ENCODE peak calls at places on chromosomes 1 and 21, in ten cellular contexts. O is amygdala; Z is NCI-H460; W is midbrain; E is NCI-H187; Y is AG09319; G is sciatic nerve; V is nucleus accumbens; U is H54; F is CD8-positive, alpha-beta memory T cell. N is an unnamed sample.

GRCh38 chr1:47444578-47445465 is 7.0 kb downstream of the FOXD2 start:
- DNase-seq in O (no peak), Z (no peak), W (no peak), E (no peak), Y (no peak), G (no peak), V (no peak), U (no peak), F (no peak), N (no peak)

GRCh38 chr1:29259802-29260441 is 23.6 kb downstream of the PTPRU start:
- DNase-seq in O (peak), Z (no peak), W (peak), E (no peak), Y (no peak), G (peak), V (no peak), U (no peak), F (no peak), N (no peak)

GRCh38 chr1:93021539-93022134 is 57.4 kb upstream of the MTF2 start:
- DNase-seq in O (no peak), Z (peak), W (peak), E (no peak), Y (no peak), G (no peak), V (no peak), U (no peak), F (peak), N (no peak)

GRCh38 chr21:29638761-29639327 is 301.0 kb downstream of the GRIK1 start:
- DNase-seq in O (no peak), Z (no peak), W (no peak), E (no peak), Y (no peak), G (no peak), V (no peak), U (no peak), F (no peak), N (no peak)

GRCh38 chr21:33419538-33420123 is 16.4 kb downstream of the IFNGR2 start:
- DNase-seq in O (no peak), Z (peak), W (no peak), E (no peak), Y (peak), G (no peak), V (no peak), U (peak), F (no peak), N (no peak)

GRCh38 chr1:74971982-74972381 is 162.2 kb upstream of the LHX8 start:
- DNase-seq in O (no peak), Z (no peak), W (no peak), E (no peak), Y (no peak), G (no peak), V (no peak), U (no peak), F (no peak), N (no peak)

GRCh38 chr1:232718928-232719927 is 86.0 kb upstream of the MAP10 start:
- DNase-seq in O (no peak), Z (no peak), W (no peak), E (no peak), Y (no peak), G (no peak), V (no peak), U (no peak), F (no peak), N (no peak)

GRCh38 chr1:170711682-170712081 is 47.8 kb downstream of the PRRX1 start:
- DNase-seq in O (no peak), Z (no peak), W (no peak), E (no peak), Y (peak), G (no peak), V (no peak), U (no peak), F (no peak), N (no peak)

GRCh38 chr21:34878940-34879339 is 170.2 kb downstream of the RUNX1 start:
- DNase-seq in O (no peak), Z (no peak), W (no peak), E (peak), Y (no peak), G (no peak), V (no peak), U (no peak), F (no peak), N (no peak)

GRCh38 chr1:155272466-155273133 is 704 bp downstream of the CLK2 start:
- DNase-seq in O (no peak), Z (no peak), W (no peak), E (no peak), Y (no peak), G (no peak), V (no peak), U (peak), F (no peak), N (no peak)

GRCh38 chr1:67618285-67619018 is 66.5 kb upstream of the GADD45A start:
- DNase-seq in O (peak), Z (no peak), W (peak), E (no peak), Y (peak), G (peak), V (no peak), U (peak), F (no peak), N (no peak)

GRCh38 chr1:191993549-191993948 is 164.7 kb upstream of the RGS18 start:
- DNase-seq in O (no peak), Z (peak), W (no peak), E (no peak), Y (no peak), G (no peak), V (no peak), U (no peak), F (no peak), N (no peak)

GRCh38 chr1:204506091-204506968 is 9.9 kb upstream of the MDM4 start:
- DNase-seq in O (peak), Z (peak), W (peak), E (peak), Y (peak), G (peak), V (no peak), U (peak), F (peak), N (peak)

GRCh38 chr1:234977891-234978396 is 150.7 kb downstream of the TOMM20 start:
- DNase-seq in O (no peak), Z (no peak), W (no peak), E (no peak), Y (no peak), G (peak), V (no peak), U (no peak), F (no peak), N (no peak)

GRCh38 chr1:116311756-116312691 is 61.0 kb upstream of the ATP1A1 start:
- DNase-seq in O (peak), Z (no peak), W (peak), E (no peak), Y (no peak), G (no peak), V (peak), U (no peak), F (no peak), N (peak)

GRCh38 chr1:2836333-2836970 is 35.0 kb upstream of the TTC34 start:
- DNase-seq in O (no peak), Z (no peak), W (no peak), E (no peak), Y (no peak), G (no peak), V (no peak), U (no peak), F (no peak), N (no peak)

GRCh38 chr1:151612506-151613274 is 840 bp downstream of the SNX27 start:
- DNase-seq in O (peak), Z (no peak), W (no peak), E (no peak), Y (no peak), G (peak), V (peak), U (no peak), F (peak), N (no peak)

GRCh38 chr1:159171254-159171687 is at the start of gene CADM3:
- DNase-seq in O (peak), Z (no peak), W (peak), E (no peak), Y (no peak), G (peak), V (no peak), U (no peak), F (no peak), N (no peak)

GRCh38 chr1:240086726-240087125 is 5.0 kb upstream of the FMN2 start:
- DNase-seq in O (no peak), Z (no peak), W (no peak), E (no peak), Y (no peak), G (no peak), V (no peak), U (no peak), F (no peak), N (no peak)

GRCh38 chr1:167232801-167233200 is 12.1 kb downstream of the POU2F1 start:
- DNase-seq in O (no peak), Z (no peak), W (no peak), E (no peak), Y (no peak), G (no peak), V (no peak), U (no peak), F (no peak), N (no peak)

GRCh38 chr21:41326414-41327080 is 9.9 kb downstream of the FAM3B start:
- DNase-seq in O (no peak), Z (no peak), W (no peak), E (no peak), Y (no peak), G (no peak), V (no peak), U (no peak), F (no peak), N (no peak)

GRCh38 chr1:32474954-32475353 is 10.1 kb downstream of the ZBTB8B start:
- DNase-seq in O (no peak), Z (no peak), W (no peak), E (no peak), Y (no peak), G (peak), V (no peak), U (no peak), F (no peak), N (peak)

GRCh38 chr1:244336232-244336899 is 115.3 kb downstream of the ADSS2 start:
- DNase-seq in O (no peak), Z (no peak), W (no peak), E (no peak), Y (no peak), G (no peak), V (no peak), U (no peak), F (no peak), N (no peak)

GRCh38 chr1:8879348-8880067 is 1.0 kb upstream of the ENO1 start:
- DNase-seq in O (no peak), Z (peak), W (no peak), E (no peak), Y (no peak), G (no peak), V (no peak), U (no peak), F (no peak), N (no peak)

GRCh38 chr1:68107771-68108170 is 57.3 kb upstream of the DIRAS3 start:
- DNase-seq in O (no peak), Z (no peak), W (no peak), E (no peak), Y (no peak), G (no peak), V (no peak), U (no peak), F (no peak), N (peak)

GRCh38 chr21:44259082-44259705 is 2.5 kb downstream of the DNMT3L start:
- DNase-seq in O (no peak), Z (no peak), W (no peak), E (no peak), Y (no peak), G (no peak), V (no peak), U (no peak), F (no peak), N (no peak)

GRCh38 chr1:11833900-11834299 is 13.7 kb downstream of the NPPA start:
- DNase-seq in O (no peak), Z (no peak), W (no peak), E (no peak), Y (no peak), G (no peak), V (no peak), U (no peak), F (no peak), N (no peak)

N was measured in Calu3.